ENCODE peak calls at places on chromosomes 4 and X, in seven cellular contexts. Z is HCT116, M is GM12878, N is SK-N-SH, B is HepG2, S is K562, C is H1. L is an unnamed sample.

GRCh38 chr4:186204103-186204559 is 12.8 kb downstream of the CYP4V2 start:
- DNase-seq in Z (peak), M (no peak), N (peak), B (no peak), S (peak), C (no peak), L (no peak)

GRCh38 chrX:1468250-1468772 is 15.6 kb upstream of the ASMTL start:
- DNase-seq in Z (no peak), M (peak), N (no peak), B (no peak), S (no peak), C (peak), L (no peak)

GRCh38 chr4:82268050-82268825 is 105.6 kb downstream of the HNRNPD start:
- DNase-seq in Z (peak), M (no peak), N (peak), B (peak), S (peak), C (peak), L (peak)

GRCh38 chr4:101292214-101292613 is 55.1 kb downstream of the PPP3CA start:
- DNase-seq in Z (no peak), M (no peak), N (peak), B (no peak), S (no peak), C (no peak), L (no peak)

GRCh38 chrX:1477229-1477628 is 24.5 kb upstream of the ASMTL start:
- DNase-seq in Z (no peak), M (no peak), N (no peak), B (no peak), S (no peak), C (no peak), L (no peak)

GRCh38 chr4:163331629-163332360 is 601 bp downstream of the NPY1R start:
- DNase-seq in Z (no peak), M (no peak), N (peak), B (no peak), S (no peak), C (peak), L (peak)

GRCh38 chr4:186068581-186069402 is at the start of gene TLR3:
- DNase-seq in Z (no peak), M (no peak), N (no peak), B (no peak), S (no peak), C (peak), L (no peak)

GRCh38 chr4:27770895-27771294 is 910.3 kb downstream of the STIM2 start:
- DNase-seq in Z (no peak), M (no peak), N (no peak), B (no peak), S (no peak), C (no peak), L (no peak)

GRCh38 chr4:159278399-159278798 is 175.5 kb downstream of the RAPGEF2 start:
- DNase-seq in Z (no peak), M (no peak), N (no peak), B (no peak), S (no peak), C (no peak), L (no peak)

GRCh38 chrX:47751670-47752069 is 85.0 kb upstream of the ZNF81 start:
- DNase-seq in Z (peak), M (no peak), N (no peak), B (no peak), S (peak), C (peak), L (peak)
- TF ChIP-seq JUND in Z (no peak), M (no peak), N (no peak), B (no peak), S (no peak), C (no peak), L (no peak)

GRCh38 chr4:17941731-17942130 is 79.8 kb downstream of the LCORL start:
- DNase-seq in Z (no peak), M (no peak), N (no peak), B (no peak), S (no peak), C (no peak), L (no peak)
- TF ChIP-seq JUND in Z (no peak), M (no peak), N (no peak), B (no peak), S (no peak), C (no peak), L (no peak)

GRCh38 chr4:98801259-98801725 is 127.6 kb downstream of the EIF4E start:
- DNase-seq in Z (no peak), M (no peak), N (no peak), B (no peak), S (no peak), C (no peak), L (no peak)
- TF ChIP-seq JUND in Z (no peak), M (no peak), N (no peak), B (no peak), S (peak), C (no peak), L (no peak)

GRCh38 chrX:71216446-71216845 is 6.6 kb upstream of the GJB1 start:
- DNase-seq in Z (no peak), M (no peak), N (no peak), B (peak), S (no peak), C (no peak), L (no peak)
- TF ChIP-seq JUND in Z (no peak), M (no peak), N (no peak), B (no peak), S (no peak), C (no peak), L (no peak)

DNA sequence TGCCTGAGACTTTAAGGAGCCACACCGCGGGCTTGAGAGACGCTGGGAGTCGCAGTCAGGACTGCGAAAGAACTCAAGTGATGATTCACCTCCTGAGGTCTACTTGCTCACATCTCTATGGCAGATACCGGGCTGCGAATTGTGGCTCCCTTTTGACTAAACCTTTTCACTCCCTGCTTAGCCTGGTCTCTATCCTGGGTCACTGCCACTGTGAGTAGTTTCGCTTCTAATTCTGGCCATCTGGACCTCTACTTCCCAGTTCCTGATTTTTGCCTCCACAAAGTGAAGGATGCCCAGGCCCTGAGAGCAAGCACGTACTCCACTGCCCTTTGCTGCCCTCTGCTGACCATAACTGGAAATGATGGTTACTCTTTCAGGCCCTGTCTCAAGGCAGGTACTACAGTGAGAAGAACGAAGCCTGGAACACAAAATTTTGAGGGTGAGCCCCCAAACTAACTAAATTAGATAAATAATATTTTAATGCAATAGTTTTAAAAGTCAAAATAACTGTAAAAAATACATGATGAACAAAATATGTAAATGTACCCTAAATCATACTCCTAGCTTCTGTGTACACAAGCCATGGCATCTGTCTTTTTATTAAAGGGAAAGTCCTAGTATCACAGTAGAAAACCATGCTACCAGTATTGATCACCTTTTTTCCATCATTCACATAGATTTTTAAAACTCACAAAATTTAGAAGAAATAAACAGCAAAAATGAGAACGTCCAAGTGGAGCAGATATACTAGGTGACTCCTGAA is 16.7 kb downstream of the MAD2L1 start:
- DNase-seq in Z (peak), M (peak), N (peak), B (peak), S (peak), C (peak), L (peak)
- TF ChIP-seq JUND in Z (no peak), M (no peak), N (no peak), B (no peak), S (no peak), C (peak), L (no peak)

DNA sequence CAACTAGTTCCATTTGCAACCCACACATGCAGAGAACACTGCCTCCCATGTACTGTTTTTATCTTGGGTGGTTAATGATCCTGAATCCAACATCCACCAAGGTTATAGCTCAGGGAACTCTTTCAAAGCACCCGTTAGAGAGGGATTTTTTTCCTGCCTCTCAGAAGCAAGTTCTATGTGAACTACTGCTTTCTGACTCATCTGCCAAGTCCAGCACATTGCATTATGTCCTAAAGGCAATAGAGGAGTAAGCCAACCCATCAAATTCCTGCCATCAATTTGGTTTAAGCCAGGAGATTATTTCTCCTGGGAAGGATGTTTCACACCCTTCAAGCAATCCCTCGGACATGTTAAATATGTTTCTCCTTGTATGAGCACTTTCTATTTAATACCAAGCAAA is 334.5 kb downstream of the GASK1B start:
- DNase-seq in Z (no peak), M (no peak), N (no peak), B (no peak), S (no peak), C (no peak), L (no peak)
- TF ChIP-seq JUND in Z (no peak), M (no peak), N (no peak), B (no peak), S (no peak), C (no peak), L (no peak)

GRCh38 chrX:19121898-19122640 is at the start of gene ADGRG2:
- DNase-seq in Z (no peak), M (no peak), N (peak), B (no peak), S (no peak), C (peak), L (no peak)
- TF ChIP-seq JUND in Z (no peak), M (no peak), N (no peak), B (no peak), S (no peak), C (no peak), L (no peak)

GRCh38 chrX:68196939-68197791 is 236.1 kb downstream of the OPHN1 start:
- DNase-seq in Z (peak), M (no peak), N (peak), B (peak), S (peak), C (peak), L (peak)
- TF ChIP-seq JUND in Z (no peak), M (no peak), N (no peak), B (no peak), S (no peak), C (no peak), L (no peak)

GRCh38 chr4:8007581-8007980 is 67.9 kb upstream of the AFAP1 start:
- DNase-seq in Z (no peak), M (no peak), N (no peak), B (no peak), S (no peak), C (no peak), L (no peak)

GRCh38 chr4:8006471-8006870 is 66.8 kb upstream of the AFAP1 start:
- DNase-seq in Z (no peak), M (no peak), N (no peak), B (no peak), S (no peak), C (no peak), L (no peak)

GRCh38 chr4:8009097-8009496 is 69.4 kb upstream of the AFAP1 start:
- DNase-seq in Z (no peak), M (no peak), N (no peak), B (no peak), S (no peak), C (no peak), L (no peak)

GRCh38 chr4:8009710-8010534 is 70.3 kb upstream of the AFAP1 start:
- DNase-seq in Z (no peak), M (no peak), N (peak), B (peak), S (no peak), C (no peak), L (peak)

GRCh38 chr4:8008391-8008790 is 68.7 kb upstream of the AFAP1 start:
- DNase-seq in Z (no peak), M (no peak), N (no peak), B (no peak), S (no peak), C (no peak), L (no peak)
- TF ChIP-seq JUND in Z (no peak), M (no peak), N (no peak), B (no peak), S (no peak), C (no peak), L (no peak)